ENCODE peak calls at places on chromosomes 4 and X, in nine cellular contexts. D is tibial nerve, P is heart left ventricle, K is esophagus squamous epithelium, F is IMR-90, C is right lobe of liver, W is upper lobe of left lung, G is suprapubic skin, M is spleen. O is an unnamed sample.

GRCh38 chr4:143281507-143282169 is 55.0 kb upstream of the GAB1 start:
- DNase-seq in D (no peak), P (no peak), K (no peak), F (peak), C (no peak), W (no peak), G (no peak), M (no peak), O (no peak)

GRCh38 chr4:19494958-19495357 is 756.7 kb upstream of the SLIT2 start:
- DNase-seq in D (no peak), P (no peak), K (no peak), F (peak), C (no peak), W (no peak), G (no peak), M (no peak), O (no peak)

GRCh38 chr4:152699313-152699712 is 19.5 kb upstream of the TMEM154 start:
- DNase-seq in D (no peak), P (no peak), K (no peak), F (no peak), C (no peak), W (no peak), G (no peak), M (no peak), O (no peak)

GRCh38 chr4:21117771-21118170 is 417.5 kb downstream of the PACRGL start:
- DNase-seq in D (no peak), P (no peak), K (no peak), F (no peak), C (no peak), W (no peak), G (no peak), M (no peak), O (no peak)

GRCh38 chr4:132330994-132331393 is 818.1 kb upstream of the PCDH10 start:
- DNase-seq in D (no peak), P (no peak), K (no peak), F (no peak), C (no peak), W (no peak), G (no peak), M (no peak), O (no peak)

GRCh38 chrX:26918633-26919032 is 544.5 kb downstream of the PPP4R3C start:
- DNase-seq in D (no peak), P (no peak), K (no peak), F (no peak), C (no peak), W (no peak), G (no peak), M (no peak), O (peak)

GRCh38 chrX:77447339-77448149 is at the start of gene FGF16:
- DNase-seq in D (no peak), P (no peak), K (no peak), F (no peak), C (peak), W (no peak), G (peak), M (peak), O (peak)

GRCh38 chr4:74805601-74806000 is 11.3 kb upstream of the BTC start:
- DNase-seq in D (no peak), P (no peak), K (no peak), F (peak), C (no peak), W (no peak), G (no peak), M (no peak), O (no peak)

GRCh38 chrX:119763836-119764387 is 5.5 kb downstream of the SOWAHD start:
- DNase-seq in D (no peak), P (no peak), K (no peak), F (no peak), C (no peak), W (no peak), G (no peak), M (peak), O (no peak)

GRCh38 chrX:9312922-9313867 is 151.7 kb upstream of the TBL1X start:
- DNase-seq in D (peak), P (peak), K (no peak), F (no peak), C (peak), W (peak), G (peak), M (peak), O (peak)

GRCh38 chr4:128427832-128428366 is 140.3 kb upstream of the PGRMC2 start:
- DNase-seq in D (no peak), P (peak), K (no peak), F (peak), C (peak), W (peak), G (no peak), M (peak), O (peak)

GRCh38 chr4:94208918-94209317 is 1.3 kb downstream of the SMARCAD1 start:
- DNase-seq in D (no peak), P (no peak), K (no peak), F (no peak), C (no peak), W (no peak), G (no peak), M (no peak), O (no peak)

GRCh38 chr4:149409186-149410056 is 406.2 kb downstream of the IQCM start:
- DNase-seq in D (no peak), P (peak), K (no peak), F (peak), C (peak), W (no peak), G (peak), M (no peak), O (no peak)

GRCh38 chr4:81165853-81166430 is 49.1 kb downstream of the PRKG2 start:
- DNase-seq in D (no peak), P (no peak), K (no peak), F (peak), C (no peak), W (no peak), G (peak), M (no peak), O (no peak)

GRCh38 chrX:47239199-47239598 is 6.4 kb downstream of the USP11 start:
- DNase-seq in D (no peak), P (no peak), K (no peak), F (no peak), C (no peak), W (no peak), G (no peak), M (no peak), O (no peak)

GRCh38 chr4:169250796-169251195 is 20.0 kb downstream of the SH3RF1 start:
- DNase-seq in D (no peak), P (no peak), K (no peak), F (no peak), C (no peak), W (no peak), G (no peak), M (no peak), O (peak)
- TF ChIP-seq POLR2A in D (no peak), P (no peak), K (no peak), F (no peak), C (no peak), W (no peak), G (no peak), M (no peak), O (no peak)

GRCh38 chr4:165986956-165987698 is 114.1 kb downstream of the TLL1 start:
- DNase-seq in D (no peak), P (no peak), K (no peak), F (no peak), C (no peak), W (no peak), G (no peak), M (no peak), O (no peak)
- TF ChIP-seq POLR2A in D (no peak), P (no peak), K (no peak), F (no peak), C (no peak), W (no peak), G (no peak), M (no peak), O (no peak)

GRCh38 chrX:49193542-49193964 is 6.4 kb downstream of the SYP start:
- DNase-seq in D (no peak), P (no peak), K (no peak), F (no peak), C (no peak), W (no peak), G (no peak), M (no peak), O (no peak)

GRCh38 chrX:49188468-49189076 is 2.4 kb upstream of the PRICKLE3 start:
- DNase-seq in D (no peak), P (no peak), K (no peak), F (no peak), C (no peak), W (no peak), G (no peak), M (no peak), O (no peak)

GRCh38 chrX:49191033-49191871 is 5.1 kb upstream of the PRICKLE3 start:
- DNase-seq in D (peak), P (peak), K (peak), F (peak), C (peak), W (peak), G (peak), M (peak), O (peak)

GRCh38 chrX:49192722-49193328 is 6.7 kb upstream of the PRICKLE3 start:
- DNase-seq in D (no peak), P (no peak), K (no peak), F (peak), C (no peak), W (no peak), G (no peak), M (no peak), O (peak)

DNA sequence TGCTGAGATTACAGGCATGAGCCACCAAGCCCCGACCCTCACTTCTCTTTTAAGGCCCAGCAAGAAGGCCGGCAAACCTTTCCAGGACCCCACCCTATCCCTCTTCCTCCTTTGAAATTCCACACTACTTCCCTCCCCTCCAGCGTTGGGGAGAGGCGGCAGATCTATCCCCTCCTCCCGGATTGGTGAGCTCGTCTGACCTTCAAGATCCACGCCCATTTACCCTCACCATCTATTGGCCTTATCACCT is 4.5 kb upstream of the PRICKLE3 start:
- DNase-seq in D (peak), P (no peak), K (no peak), F (no peak), C (no peak), W (no peak), G (peak), M (no peak), O (no peak)
- TF ChIP-seq POLR2A in D (peak), P (no peak), K (peak), F (no peak), C (peak), W (peak), G (no peak), M (no peak), O (no peak)

GRCh38 chr4:8241895-8242696 is 27.5 kb upstream of the HTRA3 start:
- DNase-seq in D (peak), P (peak), K (peak), F (peak), C (peak), W (peak), G (peak), M (peak), O (peak)

GRCh38 chr4:8244931-8245460 is 24.6 kb upstream of the HTRA3 start:
- DNase-seq in D (no peak), P (no peak), K (no peak), F (no peak), C (peak), W (no peak), G (no peak), M (no peak), O (no peak)

GRCh38 chr4:8241211-8241779 is 28.3 kb upstream of the HTRA3 start:
- DNase-seq in D (no peak), P (no peak), K (no peak), F (no peak), C (peak), W (no peak), G (no peak), M (no peak), O (no peak)

GRCh38 chr4:8244001-8244757 is 25.4 kb upstream of the HTRA3 start:
- DNase-seq in D (no peak), P (no peak), K (no peak), F (no peak), C (peak), W (no peak), G (no peak), M (no peak), O (no peak)

GRCh38 chr4:8242782-8243556 is 26.6 kb upstream of the HTRA3 start:
- DNase-seq in D (no peak), P (no peak), K (no peak), F (no peak), C (peak), W (no peak), G (no peak), M (no peak), O (peak)
- TF ChIP-seq POLR2A in D (no peak), P (no peak), K (no peak), F (no peak), C (no peak), W (no peak), G (no peak), M (no peak), O (no peak)

GRCh38 chrX:13290891-13291614 is 28.8 kb downstream of the ATXN3L start:
- DNase-seq in D (no peak), P (no peak), K (no peak), F (no peak), C (no peak), W (no peak), G (no peak), M (no peak), O (no peak)
- TF ChIP-seq POLR2A in D (no peak), P (no peak), K (no peak), F (no peak), C (no peak), W (no peak), G (no peak), M (no peak), O (no peak)

GRCh38 chr4:134122903-134123302 is 78.7 kb downstream of the PABPC4L start:
- DNase-seq in D (no peak), P (no peak), K (no peak), F (no peak), C (no peak), W (no peak), G (no peak), M (no peak), O (no peak)

GRCh38 chr4:134117785-134118184 is 83.8 kb downstream of the PABPC4L start:
- DNase-seq in D (no peak), P (no peak), K (no peak), F (no peak), C (no peak), W (no peak), G (no peak), M (no peak), O (no peak)
- TF ChIP-seq POLR2A in D (no peak), P (no peak), K (no peak), F (no peak), C (no peak), W (no peak), G (no peak), M (no peak), O (no peak)

GRCh38 chrX:24024819-24025740 is 1.9 kb downstream of the KLHL15 start:
- DNase-seq in D (peak), P (peak), K (peak), F (peak), C (peak), W (peak), G (peak), M (peak), O (peak)
- TF ChIP-seq POLR2A in D (peak), P (no peak), K (peak), F (peak), C (peak), W (peak), G (peak), M (peak), O (peak)

GRCh38 chrX:20265221-20265725 is 1.4 kb downstream of the RPS6KA3 start:
- DNase-seq in D (peak), P (peak), K (no peak), F (peak), C (peak), W (peak), G (peak), M (peak), O (peak)
- TF ChIP-seq POLR2A in D (peak), P (no peak), K (peak), F (peak), C (peak), W (peak), G (peak), M (no peak), O (peak)

DNA sequence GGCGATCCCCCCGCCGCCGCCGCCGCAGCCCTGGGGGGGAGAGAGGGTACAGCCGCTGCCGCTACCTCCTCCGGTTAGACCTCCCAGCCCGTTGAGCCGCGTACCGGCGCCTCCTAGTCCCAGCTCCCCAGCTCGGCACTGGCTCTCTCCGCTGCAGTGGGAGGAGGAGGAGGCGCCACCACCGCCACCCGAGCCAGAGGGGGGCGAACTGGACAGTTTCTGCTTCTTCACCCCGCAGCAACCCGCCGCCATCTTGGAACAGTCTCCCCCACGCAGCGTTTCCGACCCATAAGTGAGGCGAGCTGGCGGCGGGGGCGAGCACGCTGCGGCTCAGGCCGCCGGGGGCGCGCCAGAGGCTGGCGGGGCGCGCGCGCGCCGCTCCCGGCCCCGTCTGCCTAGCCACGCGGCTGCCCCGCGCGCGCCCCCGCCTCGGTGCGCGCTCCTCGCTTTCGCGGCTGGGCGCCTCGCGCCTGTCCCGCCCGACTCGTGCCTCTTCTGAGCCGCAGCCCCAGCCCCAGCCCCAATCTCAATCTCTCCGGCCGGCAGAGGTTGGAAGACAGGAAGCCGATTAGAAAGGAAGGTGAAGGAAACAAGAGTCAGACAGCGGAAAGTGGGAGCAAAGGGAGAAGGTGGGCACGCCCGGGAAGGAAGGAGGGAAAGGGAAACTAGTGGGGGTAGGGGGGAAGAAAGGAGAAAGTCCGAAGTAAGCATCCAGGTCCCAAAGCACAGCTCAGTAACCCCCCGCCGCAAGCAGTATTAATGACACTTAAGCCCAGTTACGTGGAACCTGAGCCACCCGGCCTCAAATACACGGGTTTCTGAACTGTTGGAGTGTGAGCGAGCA is at the start of gene AMMECR1:
- DNase-seq in D (peak), P (peak), K (peak), F (peak), C (peak), W (peak), G (peak), M (peak), O (peak)
- TF ChIP-seq POLR2A in D (peak), P (no peak), K (peak), F (peak), C (peak), W (peak), G (no peak), M (no peak), O (peak)

O was measured in erythroblast.